ENCODE peak calls at places on chromosomes 11 and 22, in eight cellular contexts. U is thoracic aorta, G is pancreas, C is body of pancreas, J is breast epithelium, Z is hepatocyte, V is GM23338, E is dorsolateral prefrontal cortex. R is an unnamed sample.

GRCh38 chr11:64233913-64234839 is at the start of gene VEGFB:
- DNase-seq in G (peak), E (no peak), U (no peak), J (no peak), V (peak), C (peak), Z (peak), R (no peak)

GRCh38 chr11:6443269-6444003 is 2.6 kb upstream of the HPX start:
- DNase-seq in G (peak), J (peak), V (peak), C (peak), U (no peak), E (peak), Z (peak), R (peak)

GRCh38 chr11:79493555-79494171 is 52.8 kb upstream of the TENM4 start:
- DNase-seq in Z (peak), U (peak), G (peak), C (peak), E (no peak), J (peak), V (peak), R (no peak)

GRCh38 chr11:19389787-19390303 is 149.1 kb upstream of the E2F8 start:
- DNase-seq in V (no peak), Z (peak), J (no peak), U (no peak), C (peak), E (no peak), G (no peak), R (no peak)

GRCh38 chr11:87012089-87012488 is 25.6 kb upstream of the TMEM135 start:
- DNase-seq in J (no peak), C (no peak), V (no peak), Z (no peak), G (no peak), U (no peak), E (no peak), R (no peak)

GRCh38 chr11:132610216-132610615 is 922.1 kb downstream of the OPCML start:
- DNase-seq in E (no peak), Z (no peak), U (no peak), G (no peak), V (no peak), J (no peak), C (no peak), R (no peak)

GRCh38 chr11:102600666-102601065 is 24.5 kb downstream of the MMP20 start:
- DNase-seq in U (no peak), J (no peak), V (no peak), Z (no peak), E (no peak), G (no peak), C (no peak), R (no peak)

GRCh38 chr22:20128619-20128901 is 3.0 kb upstream of the ZDHHC8 start:
- DNase-seq in V (no peak), C (no peak), U (no peak), Z (no peak), G (no peak), E (no peak), J (no peak), R (no peak)

GRCh38 chr11:102244681-102245409 is 72.4 kb upstream of the BIRC3 start:
- DNase-seq in J (peak), C (no peak), U (no peak), V (no peak), E (no peak), G (no peak), Z (no peak), R (no peak)

GRCh38 chr11:114284914-114285313 is 11.3 kb upstream of the NNMT start:
- DNase-seq in G (no peak), Z (no peak), V (no peak), U (no peak), J (no peak), E (no peak), C (no peak), R (no peak)

GRCh38 chr11:66113132-66113856 is 43.2 kb downstream of the PACS1 start:
- DNase-seq in U (no peak), C (no peak), G (no peak), Z (peak), V (no peak), J (no peak), E (no peak), R (no peak)

GRCh38 chr11:115739878-115740277 is 235.7 kb upstream of the CADM1 start:
- DNase-seq in G (no peak), C (no peak), E (no peak), U (no peak), V (no peak), Z (no peak), J (no peak), R (no peak)

GRCh38 chr11:64341851-64342791 is 2.1 kb downstream of the CCDC88B start:
- DNase-seq in G (peak), V (peak), Z (peak), U (peak), J (peak), E (peak), C (peak), R (peak)

GRCh38 chr22:25091449-25091848 is 108.2 kb upstream of the CRYBB3 start:
- DNase-seq in E (no peak), C (no peak), G (no peak), J (no peak), Z (no peak), U (no peak), V (no peak), R (no peak)

GRCh38 chr22:37491559-37492427 is 5.6 kb upstream of the MFNG start:
- DNase-seq in Z (no peak), C (no peak), V (no peak), E (no peak), J (no peak), G (no peak), U (no peak), R (no peak)

GRCh38 chr11:26620282-26621045 is 48.4 kb upstream of the MUC15 start:
- DNase-seq in V (no peak), E (no peak), J (no peak), G (no peak), C (no peak), U (no peak), Z (no peak), R (no peak)

GRCh38 chr11:127644366-127644765 is 643.8 kb upstream of the KIRREL3 start:
- DNase-seq in J (no peak), G (no peak), C (no peak), U (no peak), E (no peak), Z (no peak), V (no peak), R (no peak)

GRCh38 chr11:74288161-74288560 is 23.3 kb downstream of the P4HA3 start:
- DNase-seq in J (no peak), Z (peak), G (no peak), V (no peak), E (no peak), U (peak), C (peak), R (no peak)

GRCh38 chr11:59520741-59521140 is 9.4 kb downstream of the OR4D9 start:
- DNase-seq in V (no peak), J (no peak), Z (no peak), C (no peak), G (no peak), E (no peak), U (no peak), R (no peak)

GRCh38 chr22:47201186-47201995 is 438.9 kb downstream of the TBC1D22A start:
- DNase-seq in J (no peak), C (peak), Z (no peak), E (no peak), V (no peak), G (peak), U (no peak), R (no peak)

GRCh38 chr22:39592104-39593060 is 21.8 kb downstream of the CACNA1I start:
- DNase-seq in J (peak), G (peak), C (peak), Z (peak), E (no peak), V (no peak), U (peak), R (no peak)

GRCh38 chr11:57288771-57289579 is 35.8 kb downstream of the TNKS1BP1 start:
- DNase-seq in U (no peak), J (no peak), G (no peak), C (no peak), E (no peak), Z (no peak), V (peak), R (no peak)

GRCh38 chr11:45659031-45659817 is 6.2 kb downstream of the CHST1 start:
- DNase-seq in E (no peak), Z (no peak), V (no peak), U (no peak), J (no peak), G (no peak), C (no peak), R (no peak)

GRCh38 chr11:46361283-46362145 is 14.3 kb downstream of the DGKZ start:
- DNase-seq in Z (no peak), E (peak), U (no peak), V (no peak), C (peak), J (peak), G (no peak), R (no peak)

GRCh38 chr22:19878461-19879247 is 24.0 kb upstream of the GNB1L start:
- DNase-seq in C (no peak), Z (no peak), J (no peak), E (peak), V (no peak), G (peak), U (no peak), R (no peak)

GRCh38 chr11:44726278-44727113 is at the start of gene TSPAN18:
- DNase-seq in V (peak), G (peak), J (no peak), U (no peak), E (no peak), Z (peak), C (peak), R (no peak)

GRCh38 chr11:47797633-47798032 is 30.5 kb upstream of the FNBP4 start:
- DNase-seq in J (no peak), C (no peak), V (no peak), G (no peak), Z (no peak), E (no peak), U (no peak), R (no peak)

GRCh38 chr11:67290801-67291200 is 1.7 kb downstream of the ANKRD13D start:
- DNase-seq in U (no peak), E (no peak), J (no peak), Z (no peak), V (no peak), G (no peak), C (no peak), R (no peak)

GRCh38 chr22:20569059-20570058 is 61.9 kb downstream of the MED15 start:
- DNase-seq in V (no peak), U (peak), G (no peak), Z (peak), J (peak), C (peak), E (peak), R (no peak)

GRCh38 chr11:75733346-75734107 is 15.9 kb downstream of the MOGAT2 start:
- DNase-seq in E (no peak), J (no peak), Z (peak), C (no peak), V (no peak), G (no peak), U (no peak), R (no peak)
- H3K27ac ChIP-seq in E (no peak), J (no peak), Z (peak), C (no peak), V (no peak), G (no peak), U (peak), R (no peak)

DNA sequence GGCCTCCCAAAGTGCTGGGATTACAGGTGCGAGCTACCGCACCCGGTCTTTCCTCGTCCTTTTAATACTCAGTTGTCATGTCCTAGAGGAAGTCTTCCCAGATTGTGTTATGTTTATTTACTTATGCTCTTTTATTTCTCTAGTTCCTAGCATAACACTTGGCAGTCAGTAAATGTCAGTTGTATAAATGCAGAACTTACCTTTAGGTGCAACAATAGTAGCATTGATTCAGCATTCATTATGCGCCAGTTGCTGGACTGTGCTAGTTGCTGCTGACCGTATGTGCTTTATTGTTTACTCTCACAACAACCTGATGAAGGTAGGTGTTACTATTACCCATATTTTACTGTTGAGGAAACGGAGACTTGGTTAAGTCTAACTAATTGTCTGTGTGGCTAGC is 20.8 kb downstream of the QSER1 start:
- DNase-seq in V (no peak), C (no peak), G (no peak), E (no peak), U (no peak), J (no peak), Z (no peak), R (no peak)
- H3K27ac ChIP-seq in V (no peak), C (no peak), G (no peak), E (no peak), U (no peak), J (no peak), Z (no peak), R (no peak)

DNA sequence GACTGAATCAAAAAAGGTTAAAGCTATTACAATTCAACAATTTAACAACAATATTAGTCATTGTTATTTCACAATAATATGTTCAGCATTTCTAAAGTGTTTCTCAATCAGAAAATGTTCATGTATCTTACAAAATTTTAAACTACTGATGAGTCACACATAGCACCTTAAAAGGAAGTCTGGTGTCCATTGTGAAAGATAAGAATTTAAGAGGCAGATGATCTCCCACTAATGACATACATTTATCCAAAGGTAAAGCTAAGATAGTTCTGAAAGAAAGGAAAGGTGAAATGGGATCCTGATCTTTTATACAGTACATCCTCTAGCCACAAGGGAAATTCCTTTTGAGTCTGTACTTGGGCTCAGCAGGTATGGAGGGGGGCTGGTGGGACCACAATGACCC is 79.6 kb downstream of the MAML2 start:
- DNase-seq in G (no peak), C (no peak), Z (no peak), J (no peak), V (no peak), E (no peak), U (no peak), R (no peak)
- H3K27ac ChIP-seq in G (no peak), C (no peak), Z (peak), J (peak), V (no peak), E (no peak), U (peak), R (no peak)

DNA sequence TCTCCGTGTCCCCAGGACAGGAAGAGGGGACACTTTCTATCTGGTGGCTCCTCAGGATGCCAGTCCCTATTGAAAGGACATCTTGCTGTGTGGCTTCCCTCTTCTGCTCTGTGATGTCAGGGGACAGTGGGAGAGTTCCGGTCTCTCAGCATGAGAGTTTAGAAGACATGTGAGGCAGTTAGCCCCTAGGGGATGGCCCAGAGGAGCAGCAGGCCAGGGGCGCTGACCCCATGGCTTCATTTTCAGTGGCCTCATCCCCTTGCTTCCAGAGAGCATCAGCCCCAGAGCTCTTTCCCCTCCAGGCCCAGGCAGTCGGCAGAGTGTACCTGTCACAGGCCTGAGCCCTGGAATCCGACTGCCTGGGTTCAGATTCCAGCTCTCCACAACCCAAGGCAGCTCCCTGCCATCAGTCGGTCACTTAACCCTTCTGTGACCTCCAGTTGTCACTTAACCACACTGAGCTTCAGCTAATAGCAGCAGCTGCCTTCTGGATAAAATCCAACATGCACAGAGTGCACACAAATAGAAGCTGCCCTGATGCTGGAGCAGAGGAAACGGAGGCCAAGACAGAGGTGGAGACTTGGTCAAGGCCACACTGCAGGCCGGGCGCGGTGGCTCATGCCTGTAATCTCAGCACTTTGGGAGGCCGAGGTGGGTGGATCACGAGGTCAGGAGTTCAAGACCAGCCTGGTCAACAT is 14.1 kb upstream of the LRRC10B start:
- DNase-seq in V (no peak), Z (no peak), C (no peak), E (no peak), U (no peak), J (no peak), G (no peak), R (no peak)
- H3K27ac ChIP-seq in V (no peak), Z (no peak), C (no peak), E (no peak), U (no peak), J (no peak), G (no peak), R (no peak)

GRCh38 chr11:41522391-41522790 is 62.9 kb upstream of the LRRC4C start:
- DNase-seq in J (no peak), E (no peak), Z (no peak), G (no peak), V (no peak), C (no peak), U (no peak), R (no peak)
- H3K27ac ChIP-seq in J (no peak), E (no peak), Z (no peak), G (no peak), V (no peak), C (no peak), U (no peak), R (no peak)

GRCh38 chr22:29912141-29912540 is 29.2 kb downstream of the MTMR3 start:
- DNase-seq in G (no peak), J (no peak), V (no peak), U (no peak), Z (no peak), E (no peak), C (no peak), R (no peak)

GRCh38 chr22:29914165-29914564 is 31.2 kb downstream of the MTMR3 start:
- DNase-seq in Z (peak), U (no peak), V (peak), E (no peak), C (no peak), G (no peak), J (no peak), R (no peak)

GRCh38 chr22:29916007-29916544 is 33.1 kb downstream of the MTMR3 start:
- DNase-seq in J (no peak), C (no peak), V (no peak), G (no peak), Z (no peak), E (no peak), U (no peak), R (no peak)

GRCh38 chr22:29914991-29915390 is 32.0 kb downstream of the MTMR3 start:
- DNase-seq in V (no peak), E (no peak), Z (no peak), J (no peak), G (no peak), U (no peak), C (no peak), R (no peak)

DNA sequence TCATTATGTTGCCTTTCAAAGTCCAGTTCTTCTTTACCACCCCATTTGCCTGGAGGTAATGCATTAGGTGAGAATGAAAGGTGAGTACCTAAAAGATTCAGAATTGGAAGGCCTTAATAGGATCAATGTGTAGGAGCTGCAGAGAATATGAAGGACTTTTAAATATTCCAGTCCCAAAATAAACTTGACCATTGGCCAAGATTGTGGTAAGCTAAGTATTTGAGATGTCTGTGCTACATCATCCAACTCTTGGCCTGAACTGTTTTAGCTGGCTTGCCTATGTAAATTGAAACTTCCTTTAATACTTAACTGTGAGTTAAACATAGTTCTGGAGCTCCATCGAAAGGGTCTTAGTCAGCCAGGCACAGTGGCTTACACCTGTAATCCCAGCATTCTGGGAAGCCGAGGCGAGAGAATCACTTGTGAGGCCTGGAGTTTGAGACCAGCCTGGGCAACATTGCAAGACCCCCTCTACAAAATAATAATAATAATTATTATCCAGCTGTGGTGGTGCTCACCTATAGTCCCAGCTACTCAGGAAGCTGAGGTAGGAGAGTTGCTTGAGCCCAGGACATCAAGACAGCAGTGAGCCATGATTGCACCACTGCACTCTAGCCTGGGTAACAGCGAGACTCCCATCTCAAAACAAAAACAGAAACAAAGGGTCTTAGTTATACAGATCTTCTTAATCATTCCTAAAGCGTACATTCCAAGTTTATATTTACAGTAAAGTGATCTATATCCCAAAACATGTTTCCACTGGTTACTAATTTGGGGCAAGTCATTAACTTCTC is 29.8 kb downstream of the MTMR3 start:
- DNase-seq in E (no peak), C (no peak), V (no peak), J (no peak), Z (peak), U (no peak), G (no peak), R (no peak)
- H3K27ac ChIP-seq in E (no peak), C (no peak), V (no peak), J (peak), Z (no peak), U (peak), G (no peak), R (no peak)

GRCh38 chr11:94750319-94751215 is 17.6 kb upstream of the AMOTL1 start:
- DNase-seq in V (no peak), U (no peak), E (no peak), J (no peak), G (no peak), Z (no peak), C (peak), R (no peak)
- H3K27ac ChIP-seq in V (no peak), U (no peak), E (no peak), J (no peak), G (no peak), Z (no peak), C (peak), R (no peak)

GRCh38 chr22:48415535-48415934 is 1412.1 kb downstream of the BRD1 start:
- DNase-seq in U (no peak), G (no peak), J (no peak), Z (no peak), C (no peak), E (no peak), V (no peak), R (no peak)
- H3K27ac ChIP-seq in U (no peak), G (no peak), J (no peak), Z (no peak), C (no peak), E (no peak), V (no peak), R (no peak)

GRCh38 chr22:36015155-36015805 is 13.3 kb downstream of the RBFOX2 start:
- DNase-seq in U (no peak), V (no peak), C (no peak), Z (no peak), J (no peak), E (no peak), G (no peak), R (no peak)
- H3K27ac ChIP-seq in U (peak), V (no peak), C (no peak), Z (no peak), J (no peak), E (no peak), G (no peak), R (no peak)

R was measured in caudate nucleus.